ENCODE peak calls at places on chromosomes 11 and 22, in six cellular contexts. One of them, this sample, is unnamed.

GRCh38 chr22:19859861-19860510 is 5.3 kb upstream of the GNB1L start:
- DNase-seq in C1 segment of cervical spinal cord: no peak
- DNase-seq in coronary artery: no peak
- DNase-seq in Ammon's horn: no peak
- DNase-seq in cardiac muscle cell: no peak
- DNase-seq in NCI-H524: no peak
- DNase-seq in this sample: no peak

GRCh38 chr11:6505577-6506240 is 8.6 kb downstream of the DNHD1 start:
- DNase-seq in C1 segment of cervical spinal cord: no peak
- DNase-seq in coronary artery: no peak
- DNase-seq in Ammon's horn: peak; percentile 77
- DNase-seq in cardiac muscle cell: peak; percentile 76
- DNase-seq in NCI-H524: peak; percentile 48
- DNase-seq in this sample: peak; percentile 64

GRCh38 chr22:26103023-26103422 is 66.2 kb upstream of the SEZ6L start:
- DNase-seq in C1 segment of cervical spinal cord: no peak
- DNase-seq in coronary artery: no peak
- DNase-seq in Ammon's horn: no peak
- DNase-seq in cardiac muscle cell: no peak
- DNase-seq in NCI-H524: no peak
- DNase-seq in this sample: no peak

GRCh38 chr22:27242917-27243589 is 558.5 kb downstream of the MN1 start:
- DNase-seq in C1 segment of cervical spinal cord: no peak
- DNase-seq in coronary artery: no peak
- DNase-seq in Ammon's horn: no peak
- DNase-seq in cardiac muscle cell: no peak
- DNase-seq in NCI-H524: no peak
- DNase-seq in this sample: no peak

GRCh38 chr22:41021039-41021654 is 70.0 kb downstream of the RBX1 start:
- DNase-seq in C1 segment of cervical spinal cord: no peak
- DNase-seq in coronary artery: no peak
- DNase-seq in Ammon's horn: no peak
- DNase-seq in cardiac muscle cell: peak; percentile 10
- DNase-seq in NCI-H524: peak; percentile 15
- DNase-seq in this sample: peak; percentile 60

GRCh38 chr11:2559527-2560311 is 114.9 kb downstream of the KCNQ1 start:
- DNase-seq in C1 segment of cervical spinal cord: no peak
- DNase-seq in coronary artery: no peak
- DNase-seq in Ammon's horn: no peak
- DNase-seq in cardiac muscle cell: no peak
- DNase-seq in NCI-H524: peak; percentile 47
- DNase-seq in this sample: no peak

GRCh38 chr11:34157163-34157562 is 51.7 kb downstream of the NAT10 start:
- DNase-seq in C1 segment of cervical spinal cord: no peak
- DNase-seq in coronary artery: no peak
- DNase-seq in Ammon's horn: no peak
- DNase-seq in cardiac muscle cell: no peak
- DNase-seq in NCI-H524: no peak
- DNase-seq in this sample: no peak

GRCh38 chr22:38957046-38957770 is at the start of gene APOBEC3A:
- DNase-seq in C1 segment of cervical spinal cord: no peak
- DNase-seq in coronary artery: no peak
- DNase-seq in Ammon's horn: no peak
- DNase-seq in cardiac muscle cell: no peak
- DNase-seq in NCI-H524: no peak
- DNase-seq in this sample: no peak

GRCh38 chr22:48452766-48453165 is 1374.9 kb downstream of the BRD1 start:
- DNase-seq in C1 segment of cervical spinal cord: no peak
- DNase-seq in coronary artery: no peak
- DNase-seq in Ammon's horn: no peak
- DNase-seq in cardiac muscle cell: no peak
- DNase-seq in NCI-H524: no peak
- DNase-seq in this sample: no peak

GRCh38 chr11:45332486-45332934 is 46.4 kb upstream of the SYT13 start:
- DNase-seq in C1 segment of cervical spinal cord: no peak
- DNase-seq in coronary artery: no peak
- DNase-seq in Ammon's horn: peak; percentile 54
- DNase-seq in cardiac muscle cell: peak; percentile 66
- DNase-seq in NCI-H524: peak; percentile 37
- DNase-seq in this sample: peak; percentile 63

GRCh38 chr11:50220651-50221050 is 188.0 kb downstream of the OR4C45 start:
- DNase-seq in C1 segment of cervical spinal cord: no peak
- DNase-seq in coronary artery: no peak
- DNase-seq in Ammon's horn: no peak
- DNase-seq in cardiac muscle cell: no peak
- DNase-seq in NCI-H524: no peak
- DNase-seq in this sample: no peak

GRCh38 chr11:66473167-66473566 is 6.5 kb downstream of the PELI3 start:
- DNase-seq in C1 segment of cervical spinal cord: no peak
- DNase-seq in coronary artery: no peak
- DNase-seq in Ammon's horn: no peak
- DNase-seq in cardiac muscle cell: no peak
- DNase-seq in NCI-H524: no peak
- DNase-seq in this sample: no peak

GRCh38 chr11:33329705-33330329 is 72.6 kb downstream of the HIPK3 start:
- DNase-seq in C1 segment of cervical spinal cord: peak; percentile 3
- DNase-seq in coronary artery: no peak
- DNase-seq in Ammon's horn: peak; percentile 83
- DNase-seq in cardiac muscle cell: peak; percentile 82
- DNase-seq in NCI-H524: peak; percentile 65
- DNase-seq in this sample: peak; percentile 68

GRCh38 chr11:32225491-32226285 is 134.8 kb downstream of the RCN1 start:
- DNase-seq in C1 segment of cervical spinal cord: no peak
- DNase-seq in coronary artery: no peak
- DNase-seq in Ammon's horn: no peak
- DNase-seq in cardiac muscle cell: no peak
- DNase-seq in NCI-H524: peak; percentile 95
- DNase-seq in this sample: no peak

GRCh38 chr11:123314972-123315371 is 115.1 kb upstream of the GRAMD1B start:
- DNase-seq in C1 segment of cervical spinal cord: peak; percentile 12
- DNase-seq in coronary artery: no peak
- DNase-seq in Ammon's horn: peak; percentile 18
- DNase-seq in cardiac muscle cell: no peak
- DNase-seq in NCI-H524: no peak
- DNase-seq in this sample: peak; percentile 48

GRCh38 chr22:42720263-42721044 is at the start of gene A4GALT:
- DNase-seq in C1 segment of cervical spinal cord: no peak
- DNase-seq in coronary artery: no peak
- DNase-seq in Ammon's horn: no peak
- DNase-seq in cardiac muscle cell: peak; percentile 20
- DNase-seq in NCI-H524: no peak
- DNase-seq in this sample: no peak

GRCh38 chr11:47388697-47389576 is 10.6 kb upstream of the SPI1 start:
- DNase-seq in C1 segment of cervical spinal cord: no peak
- DNase-seq in coronary artery: no peak
- DNase-seq in Ammon's horn: no peak
- DNase-seq in cardiac muscle cell: no peak
- DNase-seq in NCI-H524: no peak
- DNase-seq in this sample: no peak

GRCh38 chr11:1827095-1827797 is 7.5 kb upstream of the SYT8 start:
- DNase-seq in C1 segment of cervical spinal cord: no peak
- DNase-seq in coronary artery: peak; percentile 92
- DNase-seq in Ammon's horn: peak; percentile 80
- DNase-seq in cardiac muscle cell: peak; percentile 92
- DNase-seq in NCI-H524: peak; percentile 84
- DNase-seq in this sample: no peak

GRCh38 chr11:86910592-86910991 is 44.6 kb downstream of the FZD4 start:
- DNase-seq in C1 segment of cervical spinal cord: no peak
- DNase-seq in coronary artery: no peak
- DNase-seq in Ammon's horn: no peak
- DNase-seq in cardiac muscle cell: no peak
- DNase-seq in NCI-H524: no peak
- DNase-seq in this sample: no peak

GRCh38 chr11:1102221-1102971 is 27.7 kb downstream of the MUC2 start:
- DNase-seq in C1 segment of cervical spinal cord: no peak
- DNase-seq in coronary artery: no peak
- DNase-seq in Ammon's horn: no peak
- DNase-seq in cardiac muscle cell: no peak
- DNase-seq in NCI-H524: no peak
- DNase-seq in this sample: no peak

GRCh38 chr11:63623513-63624140 is 9.4 kb upstream of the PLAAT3 start:
- DNase-seq in C1 segment of cervical spinal cord: no peak
- DNase-seq in coronary artery: peak; percentile 21
- DNase-seq in Ammon's horn: no peak
- DNase-seq in cardiac muscle cell: no peak
- DNase-seq in NCI-H524: peak; percentile 40
- DNase-seq in this sample: no peak

GRCh38 chr22:45531944-45532631 is 29.4 kb downstream of the FBLN1 start:
- DNase-seq in C1 segment of cervical spinal cord: no peak
- DNase-seq in coronary artery: no peak
- DNase-seq in Ammon's horn: no peak
- DNase-seq in cardiac muscle cell: no peak
- DNase-seq in NCI-H524: peak; percentile 23
- DNase-seq in this sample: no peak

GRCh38 chr11:742156-742546 is 5.1 kb upstream of the TALDO1 start:
- DNase-seq in C1 segment of cervical spinal cord: no peak
- DNase-seq in coronary artery: no peak
- DNase-seq in Ammon's horn: no peak
- DNase-seq in cardiac muscle cell: no peak
- DNase-seq in NCI-H524: no peak
- DNase-seq in this sample: no peak

GRCh38 chr11:94681140-94681539 is 87.0 kb upstream of the AMOTL1 start:
- DNase-seq in C1 segment of cervical spinal cord: no peak
- DNase-seq in coronary artery: no peak
- DNase-seq in Ammon's horn: no peak
- DNase-seq in cardiac muscle cell: no peak
- DNase-seq in NCI-H524: no peak
- DNase-seq in this sample: no peak

GRCh38 chr11:116256155-116256554 is 516.6 kb downstream of the BUD13 start:
- DNase-seq in C1 segment of cervical spinal cord: no peak
- DNase-seq in coronary artery: no peak
- DNase-seq in Ammon's horn: no peak
- DNase-seq in cardiac muscle cell: no peak
- DNase-seq in NCI-H524: no peak
- DNase-seq in this sample: no peak

GRCh38 chr11:75056806-75057205 is 39.9 kb downstream of the OR2AT4 start:
- DNase-seq in C1 segment of cervical spinal cord: no peak
- DNase-seq in coronary artery: no peak
- DNase-seq in Ammon's horn: no peak
- DNase-seq in cardiac muscle cell: no peak
- DNase-seq in NCI-H524: no peak
- DNase-seq in this sample: no peak

GRCh38 chr11:64888406-64888757 is 10.0 kb upstream of the EHD1 start:
- DNase-seq in C1 segment of cervical spinal cord: no peak
- DNase-seq in coronary artery: no peak
- DNase-seq in Ammon's horn: no peak
- DNase-seq in cardiac muscle cell: no peak
- DNase-seq in NCI-H524: no peak
- DNase-seq in this sample: no peak

GRCh38 chr11:31160504-31161422 is 208.8 kb downstream of the DCDC1 start:
- DNase-seq in C1 segment of cervical spinal cord: no peak
- DNase-seq in coronary artery: no peak
- DNase-seq in Ammon's horn: no peak
- DNase-seq in cardiac muscle cell: no peak
- DNase-seq in NCI-H524: no peak
- DNase-seq in this sample: no peak

GRCh38 chr22:25829808-25830777 is 88.1 kb downstream of the MYO18B start:
- DNase-seq in C1 segment of cervical spinal cord: no peak
- DNase-seq in coronary artery: no peak
- DNase-seq in Ammon's horn: no peak
- DNase-seq in cardiac muscle cell: no peak
- DNase-seq in NCI-H524: no peak
- DNase-seq in this sample: no peak

GRCh38 chr22:42994917-42995562 is 19.9 kb downstream of the PACSIN2 start:
- DNase-seq in C1 segment of cervical spinal cord: no peak
- DNase-seq in coronary artery: peak; percentile 88
- DNase-seq in Ammon's horn: peak; percentile 76
- DNase-seq in cardiac muscle cell: peak; percentile 96
- DNase-seq in NCI-H524: no peak
- DNase-seq in this sample: no peak

GRCh38 chr22:21818487-21819182 is 48.8 kb downstream of the MAPK1 start:
- DNase-seq in C1 segment of cervical spinal cord: no peak
- DNase-seq in coronary artery: no peak
- DNase-seq in Ammon's horn: no peak
- DNase-seq in cardiac muscle cell: no peak
- DNase-seq in NCI-H524: no peak
- DNase-seq in this sample: no peak

GRCh38 chr11:135033545-135033944 is 621.5 kb upstream of the B3GAT1 start:
- DNase-seq in C1 segment of cervical spinal cord: peak; percentile 28
- DNase-seq in coronary artery: no peak
- DNase-seq in Ammon's horn: peak; percentile 82
- DNase-seq in cardiac muscle cell: peak; percentile 1
- DNase-seq in NCI-H524: peak; percentile 67
- DNase-seq in this sample: peak; percentile 19